ENCODE peak calls at places on chromosome 5, in eight cellular contexts. M is Panc1; V is brain microvascular endothelial cell; X is body of pancreas; Z is stimulated activated CD8-positive, alpha-beta memory T cell treated with anti-CD3 and anti-CD28 coated beads, Interleukin-7, amount 100 ng/mL, for 24 hours; R is uterus; T is heart left ventricle; O is T-helper 1 cell. H is an unnamed sample.

GRCh38 chr5:135230326-135230925 is 168.6 kb downstream of the MACROH2A1 start:
- DNase-seq in M (no peak), V (peak; percentile 66), X (no peak), Z (no peak), R (peak; percentile 70), T (peak; percentile 79), O (no peak), H (no peak)

GRCh38 chr5:96629774-96630173 is 32.4 kb upstream of the CAST start:
- DNase-seq in M (peak; percentile 54), V (peak; percentile 98), X (no peak), Z (no peak), R (no peak), T (no peak), O (no peak), H (no peak)

GRCh38 chr5:68834486-68834885 is 259.3 kb upstream of the SLC30A5 start:
- DNase-seq in M (no peak), V (no peak), X (no peak), Z (no peak), R (no peak), T (no peak), O (no peak), H (no peak)

GRCh38 chr5:112733586-112733985 is 4.1 kb upstream of the APC start:
- DNase-seq in M (no peak), V (no peak), X (no peak), Z (no peak), R (no peak), T (no peak), O (no peak), H (no peak)

GRCh38 chr5:135437796-135438560 is 9.2 kb downstream of the DCANP1 start:
- DNase-seq in M (peak; percentile 52), V (peak; percentile 85), X (peak; percentile 46), Z (no peak), R (no peak), T (peak; percentile 75), O (no peak), H (peak; percentile 39)

GRCh38 chr5:158725223-158725825 is 374.4 kb downstream of the EBF1 start:
- DNase-seq in M (no peak), V (no peak), X (no peak), Z (no peak), R (no peak), T (no peak), O (no peak), H (no peak)

GRCh38 chr5:74034738-74035137 is 408.7 kb downstream of the ARHGEF28 start:
- DNase-seq in M (no peak), V (peak; percentile 82), X (no peak), Z (no peak), R (no peak), T (no peak), O (no peak), H (no peak)

GRCh38 chr5:181283347-181283746 is 22.4 kb upstream of the TRIM52 start:
- DNase-seq in M (no peak), V (no peak), X (no peak), Z (no peak), R (no peak), T (no peak), O (no peak), H (no peak)

GRCh38 chr5:141692919-141693848 is 11.2 kb upstream of the ARAP3 start:
- DNase-seq in M (no peak), V (no peak), X (no peak), Z (peak; percentile 33), R (no peak), T (no peak), O (peak; percentile 53), H (no peak)

GRCh38 chr5:133338504-133339355 is 273.6 kb downstream of the FSTL4 start:
- DNase-seq in M (no peak), V (no peak), X (no peak), Z (no peak), R (no peak), T (no peak), O (no peak), H (no peak)

H was measured in NCI-H2081.